ENCODE peak calls at places on chromosome 11, in eight cellular contexts. V is nephron progenitor cell, N is transverse colon, I is choroid plexus epithelial cell, M is endothelial cell of umbilical vein, U is right lobe of liver, Q is lower lobe of right lung, A is WERI-Rb-1. S is an unnamed sample.
A peak's percentile ranks its signal among the peaks of the same experiment; 100 is the strongest.

GRCh38 chr11:102476812-102477211 is 24.2 kb upstream of the TMEM123 start:
- DNase-seq in A (no peak), Q (no peak), M (peak; percentile 34), U (peak; percentile 83), V (no peak), N (peak; percentile 73), I (peak; percentile 53), S (no peak)

GRCh38 chr11:97965849-97966646 is 1054.7 kb upstream of the CNTN5 start:
- DNase-seq in U (no peak), V (no peak), M (peak; percentile 72), N (no peak), A (no peak), I (peak; percentile 90), Q (no peak), S (no peak)

GRCh38 chr11:18526130-18526520 is 617 bp downstream of the TSG101 start:
- DNase-seq in A (no peak), I (peak; percentile 33), V (no peak), Q (no peak), M (no peak), N (no peak), U (no peak), S (no peak)

GRCh38 chr11:84019576-84020194 is 733.5 kb upstream of the CCDC90B start:
- DNase-seq in A (no peak), U (no peak), Q (no peak), N (no peak), M (no peak), V (no peak), I (peak; percentile 81), S (no peak)

GRCh38 chr11:100831929-100832480 is 144.9 kb downstream of the ARHGAP42 start:
- DNase-seq in I (no peak), M (no peak), Q (no peak), A (no peak), V (no peak), U (peak; percentile 69), N (no peak), S (no peak)

GRCh38 chr11:9029477-9029876 is 25.7 kb upstream of the NRIP3 start:
- DNase-seq in V (no peak), Q (no peak), N (no peak), I (no peak), A (no peak), U (no peak), M (no peak), S (no peak)

GRCh38 chr11:65786786-65787636 is at the start of gene OVOL1:
- DNase-seq in M (no peak), Q (peak; percentile 81), U (no peak), V (peak; percentile 62), A (no peak), N (peak; percentile 91), I (no peak), S (no peak)

GRCh38 chr11:71279916-71280645 is 27.7 kb upstream of the SHANK2 start:
- DNase-seq in V (no peak), I (no peak), U (no peak), N (no peak), A (no peak), Q (no peak), M (no peak), S (no peak)

GRCh38 chr11:83827520-83827919 is 541.4 kb upstream of the CCDC90B start:
- DNase-seq in V (no peak), Q (no peak), N (no peak), U (no peak), I (peak; percentile 20), M (no peak), A (no peak), S (no peak)

DNA sequence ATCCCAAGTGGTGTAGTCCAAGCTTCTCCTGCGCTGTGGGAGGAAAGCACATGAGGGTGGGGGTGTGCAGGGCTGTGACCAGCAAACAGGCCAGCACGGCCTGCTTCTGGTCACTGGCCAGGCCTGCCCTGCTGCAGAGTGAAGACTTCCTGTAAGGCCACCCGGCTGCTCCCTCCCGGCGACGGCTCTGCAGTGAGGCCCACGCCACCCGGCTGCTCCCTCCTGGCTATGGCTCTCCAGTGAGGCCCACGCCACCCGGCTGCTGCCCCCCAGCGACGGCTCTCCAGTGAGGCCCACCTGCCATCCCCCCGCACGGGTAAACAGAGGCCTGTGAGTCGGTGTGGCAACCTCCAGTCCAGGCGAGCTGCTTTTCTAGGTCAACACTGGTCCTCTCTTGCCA is 31.4 kb upstream of the BRSK2 start:
- DNase-seq in M (no peak), U (no peak), V (no peak), Q (no peak), A (no peak), I (no peak), N (no peak), S (no peak)
- TF ChIP-seq CTCF in M (no peak), U (no peak), V (no peak), Q (no peak), A (no peak), I (no peak), N (no peak), S (no peak)

DNA sequence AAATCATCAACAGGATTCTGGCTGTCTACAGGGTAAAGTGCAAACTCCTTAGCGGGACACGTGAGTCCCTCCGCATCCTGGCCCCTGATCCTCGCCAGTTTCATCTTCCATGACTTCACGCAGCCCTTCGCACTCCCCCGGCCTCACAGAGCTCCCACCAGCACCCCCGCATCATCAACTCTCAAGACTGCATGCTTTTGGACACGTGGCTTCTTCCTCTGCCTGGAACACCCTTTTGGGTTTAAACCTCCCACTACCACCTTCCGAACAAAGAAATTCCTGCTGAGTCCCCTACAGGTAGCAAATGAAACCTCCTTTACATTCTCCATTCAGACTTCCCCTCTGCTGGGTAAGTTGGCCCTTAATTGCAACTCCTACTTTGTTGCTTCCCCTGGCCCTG is 12.6 kb upstream of the EIF3M start:
- DNase-seq in U (no peak), M (no peak), Q (no peak), I (peak; percentile 11), V (no peak), A (no peak), N (no peak), S (no peak)
- TF ChIP-seq CTCF in U (no peak), M (no peak), Q (no peak), I (peak; percentile 7), V (no peak), A (no peak), N (no peak), S (no peak)

DNA sequence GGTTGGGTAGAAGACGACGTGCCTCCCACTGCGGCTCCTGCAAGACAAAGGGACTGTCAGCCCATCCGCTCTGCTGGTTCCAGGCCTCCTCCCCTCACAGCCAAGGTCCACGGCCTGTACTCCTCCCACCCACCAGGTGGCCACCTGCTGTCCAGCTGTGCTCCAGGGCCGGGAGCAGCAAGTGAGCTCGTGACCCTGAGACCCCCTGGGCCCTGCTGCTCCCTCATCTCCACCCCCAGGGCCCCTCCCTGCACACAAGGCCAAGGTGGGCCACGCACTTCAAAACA is 27.4 kb downstream of the TSPAN4 start:
- DNase-seq in V (peak; percentile 53), A (peak; percentile 71), I (no peak), N (no peak), Q (no peak), M (no peak), U (no peak), S (no peak)
- TF ChIP-seq CTCF in V (peak; percentile 30), A (peak; percentile 76), I (peak; percentile 38), N (no peak), Q (no peak), M (no peak), U (no peak), S (no peak)

DNA sequence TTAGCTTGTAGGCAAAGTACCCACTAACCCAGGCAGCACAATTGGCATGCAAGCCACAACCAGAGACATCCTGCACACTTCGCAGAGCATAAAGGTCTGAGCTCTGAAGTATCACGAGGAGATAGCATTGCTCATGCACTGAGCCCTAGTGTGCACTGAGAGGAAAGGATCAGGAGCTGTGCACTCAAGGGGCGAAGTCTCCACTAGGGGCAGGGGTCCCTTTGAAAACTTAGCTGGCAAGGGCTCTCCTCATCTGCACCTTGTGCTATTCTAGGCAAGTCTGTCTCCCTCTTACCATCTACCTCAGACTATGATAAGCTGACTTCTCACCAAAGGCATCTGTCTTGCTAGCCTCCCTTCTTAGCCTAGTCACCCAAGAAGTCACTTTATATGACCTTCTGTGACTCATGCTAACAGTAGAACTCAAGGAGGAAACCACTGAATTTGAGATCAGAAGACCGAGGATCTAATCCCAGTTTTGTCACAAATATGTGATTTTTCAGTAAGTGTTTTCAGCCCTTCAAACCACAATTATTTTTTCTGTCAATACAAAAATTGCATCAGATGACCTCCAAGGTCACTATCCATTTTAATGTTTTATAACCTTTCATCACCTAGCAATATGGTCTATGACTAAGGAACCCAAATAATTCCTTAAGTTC is 1078.0 kb downstream of the NTM start:
- DNase-seq in M (no peak), I (peak; percentile 44), V (no peak), U (no peak), A (no peak), Q (no peak), N (no peak), S (no peak)
- TF ChIP-seq CTCF in M (no peak), I (no peak), V (no peak), U (no peak), A (peak; percentile 45), Q (no peak), N (no peak), S (no peak)

GRCh38 chr11:68646832-68647231 is 37.5 kb upstream of the GAL start:
- DNase-seq in Q (no peak), U (no peak), M (no peak), N (no peak), A (no peak), I (no peak), V (no peak), S (no peak)

GRCh38 chr11:68641880-68642279 is 42.5 kb upstream of the GAL start:
- DNase-seq in U (no peak), M (no peak), I (no peak), V (no peak), A (no peak), Q (no peak), N (no peak), S (no peak)

GRCh38 chr11:68643576-68643975 is 40.8 kb upstream of the GAL start:
- DNase-seq in Q (no peak), U (no peak), V (no peak), A (no peak), N (no peak), I (peak; percentile 74), M (no peak), S (no peak)
- TF ChIP-seq CTCF in Q (no peak), U (no peak), V (no peak), A (no peak), N (no peak), I (peak; percentile 57), M (no peak), S (no peak)

DNA sequence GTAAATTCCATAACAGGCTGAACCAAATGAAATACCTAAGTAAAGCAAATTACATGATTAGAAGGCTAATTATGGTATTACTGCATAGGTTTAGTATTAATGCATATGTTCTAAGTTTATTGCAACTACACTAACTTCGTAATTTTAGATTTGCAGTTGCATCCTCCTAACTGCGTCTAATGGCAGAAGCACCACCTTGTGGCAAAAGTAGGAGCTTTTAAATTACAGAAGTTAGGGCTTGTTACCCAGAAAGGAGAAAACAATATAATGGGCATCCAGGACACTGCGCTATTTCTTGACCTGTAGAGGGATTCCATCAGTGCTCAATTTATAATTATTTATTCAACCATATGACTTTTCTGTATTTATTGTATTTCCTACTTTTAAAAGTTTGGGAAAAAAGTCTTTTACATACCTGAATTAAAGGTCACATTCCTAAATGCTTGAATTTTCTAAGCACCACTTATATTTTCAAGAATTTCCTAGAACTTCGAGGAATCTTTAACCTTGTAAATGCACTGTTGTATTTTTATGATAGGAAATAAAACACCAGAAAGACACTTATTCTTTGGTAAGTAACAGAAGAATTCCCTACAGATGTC is 16.3 kb upstream of the GPR83 start:
- DNase-seq in I (peak; percentile 72), N (no peak), A (no peak), V (no peak), M (peak; percentile 32), U (no peak), Q (no peak), S (peak; percentile 24)
- TF ChIP-seq CTCF in I (peak; percentile 78), N (peak; percentile 36), A (peak; percentile 29), V (peak; percentile 42), M (peak; percentile 15), U (peak; percentile 44), Q (peak; percentile 43), S (peak; percentile 51)

GRCh38 chr11:109641549-109641948 is 219.6 kb downstream of the C11orf87 start:
- DNase-seq in I (peak; percentile 59), U (no peak), Q (no peak), M (no peak), A (no peak), N (no peak), V (peak; percentile 50), S (no peak)
- TF ChIP-seq CTCF in I (peak; percentile 49), U (no peak), Q (no peak), M (no peak), A (no peak), N (no peak), V (peak; percentile 7), S (no peak)

S was measured in ovary.